ENCODE peak calls at places on chromosomes 12 and 14, in ten cellular contexts. S is Peyer's patch, J is T-cell, V is GM23248, W is midbrain, P is NCI-H1417, Q is endothelial cell, D is activated gamma-delta T cell treated with Interleukin-2 at 50 U/mL for 16 hours, O is lung microvascular endothelial cell, I is Panc1. N is an unnamed sample.

GRCh38 chr12:57164966-57165365 is 17.5 kb upstream of the LRP1-AS start:
- DNase-seq in S (no peak), J (no peak), V (peak), W (no peak), P (no peak), Q (no peak), D (no peak), O (no peak), I (no peak), N (no peak)

GRCh38 chr14:99875421-99875820 is 82.2 kb downstream of the EML1 start:
- DNase-seq in S (no peak), J (no peak), V (no peak), W (no peak), P (no peak), Q (no peak), D (no peak), O (no peak), I (no peak), N (no peak)

GRCh38 chr14:104688755-104689619 is at the start of gene INF2:
- DNase-seq in S (peak), J (no peak), V (peak), W (peak), P (no peak), Q (peak), D (peak), O (peak), I (no peak), N (no peak)

GRCh38 chr12:52835271-52836041 is 1.3 kb upstream of the KRT79 start:
- DNase-seq in S (no peak), J (no peak), V (peak), W (no peak), P (no peak), Q (no peak), D (no peak), O (no peak), I (no peak), N (no peak)

GRCh38 chr12:75542942-75543341 is 31.5 kb upstream of the KRR1 start:
- DNase-seq in S (no peak), J (no peak), V (no peak), W (no peak), P (no peak), Q (no peak), D (no peak), O (peak), I (no peak), N (no peak)

GRCh38 chr14:58760121-58760520 is 122.4 kb downstream of the DACT1 start:
- DNase-seq in S (no peak), J (no peak), V (no peak), W (no peak), P (peak), Q (no peak), D (no peak), O (no peak), I (no peak), N (no peak)

GRCh38 chr14:65704412-65704811 is 291.9 kb downstream of the FUT8 start:
- DNase-seq in S (no peak), J (no peak), V (peak), W (no peak), P (no peak), Q (no peak), D (no peak), O (peak), I (no peak), N (peak)

GRCh38 chr14:54686219-54686870 is 119.4 kb downstream of the SAMD4A start:
- DNase-seq in S (no peak), J (no peak), V (peak), W (peak), P (no peak), Q (no peak), D (no peak), O (peak), I (no peak), N (peak)

GRCh38 chr12:26633591-26634210 is 199.3 kb downstream of the ITPR2 start:
- DNase-seq in S (no peak), J (no peak), V (peak), W (peak), P (no peak), Q (no peak), D (no peak), O (no peak), I (no peak), N (peak)

GRCh38 chr14:83300454-83301064 is 1766.9 kb upstream of the SEL1L start:
- DNase-seq in S (no peak), J (no peak), V (peak), W (peak), P (peak), Q (no peak), D (no peak), O (peak), I (peak), N (peak)

GRCh38 chr14:30855345-30856037 is 18.9 kb upstream of the COCH start:
- DNase-seq in S (no peak), J (no peak), V (no peak), W (no peak), P (no peak), Q (no peak), D (no peak), O (no peak), I (no peak), N (no peak)